ENCODE peak calls at places on chromosome 9, in four cellular contexts. M is thyroid gland, Q is DND-41, H is psoas muscle. D is an unnamed sample. For H3K4me1, the result is how much of the 10 kb centered on the place peaks cover.

GRCh38 chr9:133727277-133727875 is 10.8 kb downstream of the SARDH start:
- DNase-seq in H (peak), Q (no peak), M (no peak), D (peak)

GRCh38 chr9:129624168-129624759 is 1.7 kb upstream of the NTMT1 start:
- DNase-seq in H (no peak), M (peak), Q (peak), D (peak)

GRCh38 chr9:134413890-134414731 is 87.9 kb downstream of the RXRA start:
- DNase-seq in Q (no peak), H (peak), M (peak), D (peak)

GRCh38 chr9:87657893-87658292 is 68.0 kb upstream of the CTSL start:
- DNase-seq in M (no peak), Q (no peak), H (no peak), D (no peak)

GRCh38 chr9:19946446-19947109 is 157.7 kb upstream of the SLC24A2 start:
- DNase-seq in M (no peak), Q (peak), H (no peak), D (no peak)

GRCh38 chr9:124133752-124134151 is 122.2 kb downstream of the LHX2 start:
- DNase-seq in M (no peak), H (no peak), Q (no peak), D (no peak)

GRCh38 chr9:95722141-95722540 is 153.3 kb upstream of the ERCC6L2 start:
- DNase-seq in Q (no peak), H (no peak), M (no peak), D (no peak)

GRCh38 chr9:100098241-100098886 is 436 bp downstream of the ERP44 start:
- DNase-seq in H (peak), M (peak), Q (peak), D (peak)

GRCh38 chr9:27573699-27574265 is 501 bp upstream of the C9orf72 start:
- DNase-seq in M (peak), H (peak), Q (peak), D (peak)

GRCh38 chr9:12502520-12502919 is 190.7 kb upstream of the TYRP1 start:
- DNase-seq in H (no peak), M (no peak), Q (no peak), D (no peak)

GRCh38 chr9:16252631-16253030 is 617.8 kb downstream of the BNC2 start:
- DNase-seq in Q (no peak), H (no peak), M (no peak), D (no peak)

GRCh38 chr9:14909631-14910177 is 524 bp downstream of the FREM1 start:
- DNase-seq in M (no peak), H (no peak), Q (no peak), D (no peak)

GRCh38 chr9:134399435-134400056 is 73.3 kb downstream of the RXRA start:
- DNase-seq in H (no peak), Q (peak), M (no peak), D (no peak)

GRCh38 chr9:76810377-76810957 is 46.2 kb downstream of the PCA3 start:
- DNase-seq in Q (peak), M (peak), H (no peak), D (peak)

GRCh38 chr9:135299651-135300345 is 179.8 kb upstream of the PPP1R26 start:
- DNase-seq in H (no peak), M (no peak), Q (no peak), D (no peak)

GRCh38 chr9:126160854-126161329 is 165.7 kb upstream of the MVB12B start:
- DNase-seq in H (no peak), M (no peak), Q (no peak), D (no peak)

GRCh38 chr9:34675048-34675714 is 12.7 kb upstream of the CCL27 start:
- DNase-seq in Q (peak), M (peak), H (peak), D (peak)

GRCh38 chr9:5626727-5627634 is 1.9 kb upstream of the RIC1 start:
- DNase-seq in M (peak), H (peak), Q (peak), D (peak)

GRCh38 chr9:34380511-34381315 is 4.0 kb upstream of the MYORG start:
- DNase-seq in H (peak), Q (no peak), M (peak), D (peak)

GRCh38 chr9:88777498-88778312 is 213.6 kb upstream of the S1PR3 start:
- DNase-seq in M (no peak), Q (no peak), H (peak), D (no peak)

GRCh38 chr9:91245432-91246313 is 116.0 kb downstream of the AUH start:
- DNase-seq in Q (no peak), M (no peak), H (no peak), D (no peak)

GRCh38 chr9:77433675-77434445 is 214.3 kb downstream of the GNA14 start:
- DNase-seq in Q (peak), M (peak), H (peak), D (peak)

GRCh38 chr9:35102769-35103659 is at the start of gene STOML2:
- DNase-seq in Q (peak), M (peak), H (peak), D (peak)

GRCh38 chr9:134875376-134875775 is 5.2 kb upstream of the FCN2 start:
- DNase-seq in Q (no peak), M (no peak), H (no peak), D (no peak)

GRCh38 chr9:110828148-110828730 is 159.6 kb downstream of the MUSK start:
- DNase-seq in Q (no peak), H (no peak), M (no peak), D (no peak)

GRCh38 chr9:97847474-97848236 is 5.4 kb upstream of the FOXE1 start:
- DNase-seq in M (peak), Q (no peak), H (no peak), D (no peak)

GRCh38 chr9:36665921-36666429 is 93.3 kb downstream of the MELK start:
- DNase-seq in H (no peak), M (no peak), Q (no peak), D (no peak)

GRCh38 chr9:33163433-33164137 is 3.6 kb downstream of the B4GALT1 start:
- DNase-seq in H (no peak), M (no peak), Q (no peak), D (no peak)
- H3K4me1 ChIP-seq in H (half or more), M (half or more), Q (half or more), D (under half)

GRCh38 chr9:128091571-128091970 is 23.5 kb downstream of the SLC25A25 start:
- DNase-seq in H (no peak), M (no peak), Q (no peak), D (no peak)

GRCh38 chr9:128087262-128087661 is 19.2 kb downstream of the SLC25A25 start:
- DNase-seq in M (no peak), H (no peak), Q (no peak), D (no peak)

GRCh38 chr9:128085852-128086409 is 17.9 kb downstream of the SLC25A25 start:
- DNase-seq in Q (no peak), H (no peak), M (no peak), D (no peak)

GRCh38 chr9:128091144-128091543 is 23.1 kb downstream of the SLC25A25 start:
- DNase-seq in H (peak), Q (no peak), M (peak), D (no peak)

DNA sequence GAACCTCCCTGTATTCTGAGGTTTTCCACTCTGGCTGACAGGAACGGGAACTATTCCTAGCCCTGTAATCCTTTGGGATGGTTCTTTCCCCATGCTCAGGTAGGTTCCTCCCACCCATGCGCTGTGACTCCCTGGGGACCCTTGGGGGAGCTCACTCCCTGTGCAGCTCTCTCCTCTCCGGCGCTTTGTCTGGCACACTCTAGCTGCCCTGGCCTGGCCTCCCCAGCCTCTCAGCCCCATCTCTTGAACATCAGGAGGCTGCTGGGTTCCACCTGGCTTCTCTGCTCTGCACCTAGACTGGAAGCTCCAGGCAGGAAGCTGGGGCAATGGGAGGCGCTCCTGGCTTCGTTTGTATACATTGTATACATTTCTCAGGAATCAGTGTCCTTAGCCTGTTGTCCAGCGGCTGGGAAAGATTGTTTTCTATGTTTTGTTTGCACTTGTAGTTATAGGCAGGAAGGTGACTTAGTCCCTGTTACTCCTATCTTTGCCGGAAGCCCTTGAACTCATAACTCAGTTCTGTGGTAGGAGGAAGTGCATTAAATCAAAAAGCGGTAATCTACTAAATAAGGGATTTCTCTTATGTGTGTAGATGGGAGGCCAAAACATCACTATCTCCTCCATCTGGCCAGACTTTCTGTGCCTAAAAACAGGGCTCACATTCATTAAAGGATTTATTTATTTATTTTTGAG is 20.4 kb downstream of the SLC25A25 start:
- DNase-seq in M (no peak), H (no peak), Q (no peak), D (no peak)
- H3K4me1 ChIP-seq in M (under half), H (under half), Q (under half), D (under half)

GRCh38 chr9:121277026-121277425 is 9.1 kb downstream of the GSN start:
- DNase-seq in M (no peak), Q (no peak), H (no peak), D (no peak)

GRCh38 chr9:121277518-121278275 is 9.7 kb downstream of the GSN start:
- DNase-seq in M (no peak), Q (no peak), H (no peak), D (no peak)

GRCh38 chr9:121279841-121280388 is 12.0 kb downstream of the GSN start:
- DNase-seq in M (no peak), Q (no peak), H (peak), D (no peak)

GRCh38 chr9:121280715-121281613 is 13.0 kb downstream of the GSN start:
- DNase-seq in H (no peak), Q (no peak), M (no peak), D (no peak)

DNA sequence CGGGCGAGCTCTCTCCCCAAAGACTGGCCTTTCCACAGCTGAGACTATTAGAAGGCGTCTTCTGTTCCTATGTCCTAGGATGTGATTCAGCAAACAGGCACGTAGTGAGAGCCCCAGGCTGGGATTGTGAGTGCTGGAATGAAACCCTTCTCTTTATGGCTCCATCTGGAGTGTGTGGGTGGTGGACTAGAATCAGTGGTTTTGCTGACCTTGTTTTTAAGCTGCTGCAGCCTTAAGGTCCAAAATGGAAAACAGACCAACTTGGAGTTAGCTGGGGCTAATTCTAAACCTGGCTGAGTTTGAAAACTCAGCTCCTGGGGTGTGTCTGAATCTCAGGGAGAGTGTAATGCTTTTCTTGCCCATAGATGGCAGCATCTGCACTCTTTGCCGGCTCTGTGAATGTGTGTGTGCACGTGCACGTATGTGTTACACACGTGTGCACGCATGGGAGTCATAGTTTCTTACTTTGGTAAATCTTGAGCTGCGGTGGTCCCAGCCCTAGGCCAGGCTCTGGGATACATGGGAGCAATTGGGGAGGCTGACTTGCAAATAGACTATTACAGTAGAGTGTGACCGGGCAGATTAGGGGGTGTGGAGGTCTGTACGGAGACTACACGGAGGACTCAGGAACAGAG is 10.7 kb downstream of the GSN start:
- DNase-seq in H (peak), M (peak), Q (peak), D (peak)
- H3K4me1 ChIP-seq in H (half or more), M (under half), Q (under half), D (under half)

GRCh38 chr9:114282104-114282485 is 40.8 kb upstream of the ORM1 start:
- DNase-seq in M (no peak), H (peak), Q (no peak), D (no peak)

GRCh38 chr9:114282926-114283325 is 40.0 kb upstream of the ORM1 start:
- DNase-seq in M (no peak), H (peak), Q (peak), D (no peak)

GRCh38 chr9:114282507-114282906 is 40.4 kb upstream of the ORM1 start:
- DNase-seq in H (peak), Q (no peak), M (no peak), D (no peak)

GRCh38 chr9:114280636-114281315 is 42.1 kb upstream of the ORM1 start:
- DNase-seq in M (no peak), H (peak), Q (no peak), D (no peak)

GRCh38 chr9:114281421-114282103 is 41.3 kb upstream of the ORM1 start:
- DNase-seq in Q (no peak), H (peak), M (no peak), D (no peak)
- H3K4me1 ChIP-seq in Q (under half), H (under half), M (under half), D (under half)